ENCODE peak calls at places on chromosome 11, in eight cellular contexts. F is foreskin keratinocyte; D is central memory CD8-positive, alpha-beta T cell; A is right cardiac atrium; T is left lung; Q is stimulated activated naive CD8-positive, alpha-beta T cell treated with anti-CD3 and anti-CD28 coated beads, Interleukin-15, amount 100 ng/mL, for 72 hours; I is heart right ventricle; R is activated naive CD8-positive, alpha-beta T cell treated with anti-CD3 and anti-CD28 coated beads, Interleukin-2, amount 10 ng/mL, durations not matched to agents 7 days and 5 days. M is an unnamed sample.

GRCh38 chr11:32829680-32830412 is at the start of gene PRRG4:
- ATAC-seq in R (peak; percentile 79), A (peak; percentile 89), I (peak; percentile 64), Q (peak; percentile 83), D (peak; percentile 36), F (peak; percentile 94), T (peak; percentile 99), M (peak; percentile 99)

GRCh38 chr11:114399490-114399889 is 821 bp downstream of the C11orf71 start:
- ATAC-seq in I (no peak), T (peak; percentile 37), F (no peak), Q (no peak), A (no peak), D (no peak), R (no peak), M (no peak)

GRCh38 chr11:44595964-44596381 is 30.5 kb downstream of the CD82 start:
- ATAC-seq in I (peak; percentile 88), R (no peak), A (peak; percentile 85), Q (no peak), D (no peak), T (peak; percentile 20), F (no peak), M (peak; percentile 7)

GRCh38 chr11:848380-848931 is 5.8 kb downstream of the TSPAN4 start:
- ATAC-seq in R (peak; percentile 59), A (no peak), F (no peak), I (no peak), T (peak; percentile 15), D (peak; percentile 64), Q (peak; percentile 52), M (peak; percentile 22)

GRCh38 chr11:705646-706438 is at the start of gene EPS8L2:
- ATAC-seq in F (peak; percentile 46), T (peak; percentile 64), I (peak; percentile 9), Q (peak; percentile 52), R (peak; percentile 55), A (peak; percentile 18), D (peak; percentile 37), M (peak; percentile 70)

GRCh38 chr11:78351979-78352731 is 65.5 kb downstream of the GAB2 start:
- ATAC-seq in A (peak; percentile 5), R (no peak), T (no peak), F (no peak), D (no peak), Q (no peak), I (no peak), M (no peak)

GRCh38 chr11:123521930-123522329 is 91.9 kb downstream of the GRAMD1B start:
- ATAC-seq in T (no peak), D (no peak), F (no peak), R (no peak), A (no peak), I (no peak), Q (no peak), M (no peak)

GRCh38 chr11:70050243-70050642 is 27.9 kb upstream of the ANO1 start:
- ATAC-seq in D (no peak), T (no peak), A (no peak), Q (no peak), I (no peak), R (no peak), F (no peak), M (no peak)

GRCh38 chr11:67538823-67539505 is 15.7 kb upstream of the CABP2 start:
- ATAC-seq in A (no peak), Q (no peak), D (no peak), T (no peak), R (no peak), F (no peak), I (no peak), M (no peak)

GRCh38 chr11:61913699-61914395 is 3.5 kb downstream of the RAB3IL1 start:
- ATAC-seq in F (no peak), Q (no peak), R (no peak), A (no peak), I (no peak), D (no peak), T (no peak), M (no peak)

GRCh38 chr11:6354651-6355485 is 34.6 kb upstream of the CAVIN3 start:
- ATAC-seq in A (no peak), Q (no peak), D (no peak), R (no peak), F (no peak), I (no peak), T (no peak), M (no peak)

GRCh38 chr11:70829160-70829899 is 423.0 kb downstream of the SHANK2 start:
- ATAC-seq in I (no peak), R (no peak), T (no peak), F (no peak), A (no peak), D (no peak), Q (no peak), M (no peak)

GRCh38 chr11:13318498-13319295 is 41.1 kb downstream of the BMAL1 start:
- ATAC-seq in F (no peak), A (no peak), I (no peak), D (peak; percentile 78), R (peak; percentile 79), Q (peak; percentile 66), T (peak; percentile 55), M (no peak)